ENCODE peak calls at places on chromosomes 1 and 21, in seven cellular contexts. Q is CD4-positive, alpha-beta T cell; R is sigmoid colon; Z is glutamatergic neuron; E is spleen; X is astrocyte of the cerebellum; O is fibroblast of the aortic adventitia. Y is an unnamed sample.

GRCh38 chr1:230427981-230428380 is 1.8 kb upstream of the PGBD5 start:
- DNase-seq in E (no peak), Q (no peak), R (no peak), Z (no peak), X (no peak), O (no peak), Y (no peak)

GRCh38 chr1:3564921-3565831 is 46.1 kb downstream of the MEGF6 start:
- DNase-seq in E (peak), Z (peak), X (no peak), Q (no peak), R (no peak), O (peak), Y (no peak)

GRCh38 chr1:16189003-16189402 is 23.4 kb downstream of the ARHGEF19 start:
- DNase-seq in R (no peak), O (peak), Q (no peak), Z (no peak), X (no peak), E (no peak), Y (no peak)

GRCh38 chr1:46341222-46342083 is 846 bp downstream of the NSUN4 start:
- DNase-seq in R (peak), X (no peak), E (peak), O (no peak), Z (no peak), Q (peak), Y (no peak)

GRCh38 chr1:40003156-40004093 is 37.1 kb upstream of the CAP1 start:
- DNase-seq in Z (no peak), R (no peak), E (no peak), O (no peak), X (no peak), Q (no peak), Y (no peak)

GRCh38 chr1:7026188-7026587 is 240.9 kb downstream of the CAMTA1 start:
- DNase-seq in R (no peak), X (no peak), E (no peak), Z (no peak), O (no peak), Q (no peak), Y (no peak)

GRCh38 chr1:31733389-31734219 is 29.8 kb upstream of the COL16A1 start:
- DNase-seq in O (no peak), Q (no peak), X (no peak), Z (no peak), R (no peak), E (no peak), Y (no peak)

GRCh38 chr1:24560361-24560760 is 4.5 kb downstream of the NCMAP start:
- DNase-seq in O (no peak), E (peak), Z (no peak), R (no peak), X (no peak), Q (no peak), Y (no peak)

GRCh38 chr21:36776981-36777617 is 78.2 kb downstream of the SIM2 start:
- DNase-seq in X (no peak), Z (no peak), R (no peak), O (no peak), Q (no peak), E (no peak), Y (no peak)

GRCh38 chr1:205782627-205783470 is 7.6 kb upstream of the RAB29 start:
- DNase-seq in O (no peak), R (no peak), E (no peak), X (no peak), Z (no peak), Q (no peak), Y (no peak)

GRCh38 chr1:150464422-150464826 is 22.8 kb upstream of the TARS2 start:
- DNase-seq in Z (peak), O (peak), R (peak), E (peak), X (peak), Q (peak), Y (no peak)

GRCh38 chr1:225527575-225527974 is 99.7 kb upstream of the LBR start:
- DNase-seq in E (no peak), Q (no peak), R (no peak), O (no peak), X (no peak), Z (no peak), Y (no peak)

GRCh38 chr1:56285554-56286402 is 293.6 kb downstream of the PLPP3 start:
- DNase-seq in Q (no peak), R (no peak), X (peak), E (no peak), Z (no peak), O (no peak), Y (no peak)

GRCh38 chr1:205916541-205916940 is 26.7 kb downstream of the SLC26A9 start:
- DNase-seq in Z (no peak), E (no peak), X (no peak), R (no peak), O (peak), Q (no peak), Y (no peak)

GRCh38 chr1:161899091-161899490 is 124.6 kb downstream of the OLFML2B start:
- DNase-seq in E (no peak), R (no peak), O (no peak), Q (no peak), X (no peak), Z (no peak), Y (no peak)

GRCh38 chr1:169928438-169929209 is 34.9 kb upstream of the SCYL3 start:
- DNase-seq in E (no peak), Q (no peak), X (peak), O (peak), R (no peak), Z (no peak), Y (no peak)

GRCh38 chr1:212938846-212939245 is 11.5 kb upstream of the VASH2 start:
- DNase-seq in R (no peak), E (no peak), O (no peak), X (no peak), Z (peak), Q (no peak), Y (no peak)

GRCh38 chr1:177413982-177414654 is 243.4 kb downstream of the BRINP2 start:
- DNase-seq in Q (no peak), X (no peak), O (no peak), R (no peak), E (no peak), Z (no peak), Y (no peak)

GRCh38 chr1:1142844-1143243 is 27.0 kb upstream of the C1orf159 start:
- DNase-seq in R (no peak), E (no peak), O (no peak), Q (no peak), Z (no peak), X (no peak), Y (no peak)

GRCh38 chr1:166933633-166934032 is 41.7 kb downstream of the ILDR2 start:
- DNase-seq in E (no peak), Q (no peak), X (no peak), O (no peak), R (no peak), Z (no peak), Y (no peak)

GRCh38 chr1:201734776-201735175 is 94.2 kb upstream of the IPO9 start:
- DNase-seq in Q (no peak), E (no peak), R (no peak), O (no peak), Z (no peak), X (no peak), Y (no peak)

GRCh38 chr1:147586412-147586811 is 45.1 kb downstream of the BCL9 start:
- DNase-seq in X (no peak), Q (no peak), R (no peak), E (no peak), O (no peak), Z (no peak), Y (no peak)

GRCh38 chr1:241716915-241717651 is 65.0 kb downstream of the WDR64 start:
- DNase-seq in E (no peak), R (no peak), X (no peak), Z (no peak), O (no peak), Q (no peak), Y (no peak)

GRCh38 chr1:207848234-207848633 is 62.7 kb downstream of the CD34 start:
- DNase-seq in R (peak), O (peak), X (no peak), Z (no peak), E (peak), Q (no peak), Y (no peak)

GRCh38 chr1:181296180-181296579 is 187.1 kb upstream of the CACNA1E start:
- DNase-seq in Q (no peak), O (no peak), E (no peak), X (no peak), Z (no peak), R (no peak), Y (no peak)

GRCh38 chr21:42799948-42800347 is 79.4 kb downstream of the WDR4 start:
- DNase-seq in E (peak), X (no peak), Q (no peak), R (no peak), O (no peak), Z (no peak), Y (no peak)

GRCh38 chr1:212190169-212190568 is 95.0 kb upstream of the PPP2R5A start:
- DNase-seq in R (no peak), O (no peak), Q (no peak), X (no peak), E (no peak), Z (no peak), Y (no peak)

GRCh38 chr21:46285761-46286667 is at the start of gene YBEY:
- DNase-seq in Q (peak), E (peak), X (peak), R (peak), O (peak), Z (peak), Y (peak)
- TF ChIP-seq CTCF in Q (peak), E (peak), X (peak), R (peak), O (peak), Z (no peak), Y (peak)

GRCh38 chr1:176206961-176207902 is at the start of gene COP1:
- DNase-seq in Z (peak), X (peak), Q (peak), E (peak), O (peak), R (peak), Y (peak)
- TF ChIP-seq CTCF in Z (no peak), X (no peak), Q (no peak), E (peak), O (no peak), R (peak), Y (peak)

DNA sequence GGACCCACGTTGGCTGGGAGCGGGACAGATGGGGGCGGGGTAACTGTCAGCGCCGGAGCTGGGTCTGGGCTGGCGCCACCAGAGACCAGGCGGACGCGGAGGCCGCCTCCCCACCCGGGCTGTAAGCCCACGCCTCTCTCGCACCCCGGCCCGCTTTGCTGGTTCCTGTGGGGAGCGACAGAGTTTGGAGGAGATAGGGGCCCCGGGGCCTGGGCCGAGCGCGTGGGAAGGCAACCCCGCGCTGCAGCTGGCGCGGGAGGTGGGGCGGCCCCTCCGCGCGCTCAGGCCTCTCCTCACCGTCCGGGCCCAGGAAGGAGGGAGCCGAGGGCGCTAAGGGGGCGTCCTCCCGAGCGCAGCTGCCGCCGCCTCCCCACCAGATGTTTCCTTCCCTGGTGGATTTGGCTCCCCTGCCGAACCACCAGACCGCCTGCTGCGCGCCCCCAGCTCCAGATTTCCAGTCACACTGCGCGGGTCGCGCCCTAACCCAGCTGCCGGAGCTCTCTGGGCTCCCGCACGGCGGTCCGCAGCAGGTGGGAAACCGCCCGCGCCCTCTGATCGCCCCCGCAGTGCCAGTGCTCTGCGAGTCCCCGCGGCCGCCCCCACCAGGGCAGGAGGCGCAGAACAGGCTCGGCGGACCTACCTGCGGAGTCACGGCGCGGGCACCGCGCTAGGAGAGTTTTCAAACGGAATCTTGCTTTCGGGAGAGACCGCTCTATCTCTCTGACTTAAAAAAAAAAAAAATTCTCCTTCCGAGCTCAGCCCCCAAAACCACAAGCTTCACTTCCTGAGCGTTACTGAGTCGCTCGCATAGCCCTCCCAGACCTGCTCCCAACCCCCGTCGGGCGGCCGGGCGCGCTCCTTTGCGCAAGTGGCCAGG is 1.1 kb downstream of the GFI1 start:
- DNase-seq in R (no peak), Z (peak), E (peak), Q (peak), X (no peak), O (peak), Y (peak)
- TF ChIP-seq CTCF in R (no peak), Z (peak), E (peak), Q (peak), X (peak), O (peak), Y (peak)

GRCh38 chr1:89953072-89953626 is 41.8 kb upstream of the ZNF326 start:
- DNase-seq in R (no peak), O (peak), Q (peak), X (peak), E (no peak), Z (no peak), Y (no peak)
- TF ChIP-seq CTCF in R (no peak), O (no peak), Q (peak), X (peak), E (no peak), Z (no peak), Y (peak)

GRCh38 chr21:16454371-16454770 is 724.6 kb downstream of the USP25 start:
- DNase-seq in E (no peak), X (no peak), Z (no peak), Q (no peak), O (peak), R (no peak), Y (no peak)
- TF ChIP-seq CTCF in E (no peak), X (peak), Z (no peak), Q (no peak), O (peak), R (no peak), Y (peak)